ENCODE peak calls at places on chromosomes 1 and 21, in nine cellular contexts. F, P, V, X, I, H, S, W and N are unnamed samples.

GRCh38 chr1:230268371-230269170 is 157.6 kb downstream of the PGBD5 start:
- DNase-seq in F (peak; percentile 87), P (peak; percentile 24), V (peak; percentile 81), X (no peak), I (peak; percentile 36), H (peak; percentile 56), S (peak; percentile 75), W (no peak), N (no peak)

GRCh38 chr1:97139512-97139911 is 417.9 kb downstream of the PTBP2 start:
- DNase-seq in F (peak; percentile 41), P (no peak), V (no peak), X (no peak), I (no peak), H (no peak), S (peak; percentile 47), W (no peak), N (no peak)

GRCh38 chr1:82838066-82838465 is 1037.3 kb downstream of the ADGRL2 start:
- DNase-seq in F (peak; percentile 13), P (no peak), V (peak; percentile 43), X (no peak), I (no peak), H (peak; percentile 45), S (no peak), W (no peak), N (no peak)

GRCh38 chr1:240027059-240027462 is 64.6 kb upstream of the FMN2 start:
- DNase-seq in F (peak; percentile 57), P (peak; percentile 64), V (peak; percentile 81), X (no peak), I (peak; percentile 55), H (peak; percentile 59), S (peak; percentile 67), W (no peak), N (no peak)

GRCh38 chr1:94285026-94285654 is 47.8 kb upstream of the ARHGAP29 start:
- DNase-seq in F (no peak), P (no peak), V (no peak), X (no peak), I (no peak), H (no peak), S (peak; percentile 54), W (no peak), N (no peak)

GRCh38 chr1:97038410-97038809 is 316.8 kb downstream of the PTBP2 start:
- DNase-seq in F (no peak), P (no peak), V (no peak), X (no peak), I (peak; percentile 41), H (peak; percentile 63), S (peak; percentile 53), W (no peak), N (no peak)

GRCh38 chr21:36589352-36589971 is 109.5 kb upstream of the SIM2 start:
- DNase-seq in F (peak; percentile 53), P (peak; percentile 47), V (peak; percentile 61), X (no peak), I (peak; percentile 83), H (peak; percentile 20), S (peak; percentile 27), W (peak; percentile 43), N (peak; percentile 16)

GRCh38 chr1:155706101-155706619 is 17.3 kb downstream of the DAP3 start:
- DNase-seq in F (peak; percentile 35), P (no peak), V (peak; percentile 56), X (no peak), I (no peak), H (peak; percentile 44), S (peak; percentile 69), W (no peak), N (no peak)